ENCODE peak calls at places on chromosome 13, in six cellular contexts. K is IMR-90, A is HCT116, Y is mesenchymal stem cell, T is GM23338, S is neural progenitor cell. O is an unnamed sample.

GRCh38 chr13:29515372-29515771 is 80.1 kb downstream of the SLC7A1 start:
- DNase-seq in S (no peak), Y (no peak), K (no peak), T (no peak), A (no peak), O (no peak)

GRCh38 chr13:52003551-52003950 is 7.7 kb downstream of the ATP7B start:
- DNase-seq in Y (no peak), A (no peak), S (no peak), K (no peak), T (peak; percentile 48), O (peak; percentile 65)

GRCh38 chr13:92436927-92437326 is 789.7 kb upstream of the GPC6 start:
- DNase-seq in S (no peak), Y (no peak), K (no peak), A (no peak), T (peak; percentile 11), O (no peak)

GRCh38 chr13:43879323-43880181 is at the start of the genes CCDC122 and LACC1:
- DNase-seq in S (peak; percentile 90), A (no peak), K (peak; percentile 84), T (peak; percentile 87), Y (peak; percentile 92), O (peak; percentile 98)

GRCh38 chr13:58324130-58324529 is 692.6 kb downstream of the PCDH17 start:
- DNase-seq in S (no peak), T (no peak), A (no peak), Y (peak; percentile 17), K (no peak), O (no peak)

GRCh38 chr13:47433461-47434005 is 536.7 kb upstream of the HTR2A start:
- DNase-seq in T (no peak), A (no peak), S (no peak), Y (peak; percentile 31), K (peak; percentile 65), O (no peak)

GRCh38 chr13:111906306-111906705 is 160.6 kb upstream of the SOX1 start:
- DNase-seq in K (no peak), A (no peak), S (no peak), Y (no peak), T (no peak), O (no peak)

GRCh38 chr13:65499251-65499650 is 1730.9 kb downstream of the PCDH9 start:
- DNase-seq in K (no peak), S (no peak), Y (no peak), T (no peak), A (no peak), O (no peak)

GRCh38 chr13:108018371-108018870 is 196.9 kb downstream of the LIG4 start:
- DNase-seq in A (no peak), Y (no peak), T (no peak), S (no peak), K (no peak), O (no peak)

GRCh38 chr13:40185393-40185792 is 481.0 kb downstream of the FOXO1 start:
- DNase-seq in T (no peak), K (no peak), Y (no peak), S (no peak), A (no peak), O (no peak)

GRCh38 chr13:35747594-35747993 is 271.1 kb upstream of the MAB21L1 start:
- DNase-seq in K (no peak), S (no peak), T (no peak), A (no peak), Y (no peak), O (no peak)

GRCh38 chr13:107770541-107770940 is 444.8 kb downstream of the LIG4 start:
- DNase-seq in T (peak; percentile 24), A (no peak), S (peak; percentile 50), K (no peak), Y (no peak), O (peak; percentile 9)

GRCh38 chr13:114027826-114028225 is 54.0 kb upstream of the C13orf46 start:
- DNase-seq in T (no peak), Y (no peak), A (no peak), S (no peak), K (no peak), O (no peak)

GRCh38 chr13:29886446-29886845 is 36.0 kb upstream of the UBL3 start:
- DNase-seq in T (no peak), A (no peak), K (no peak), S (no peak), Y (no peak), O (no peak)

GRCh38 chr13:46160474-46161066 is 21.4 kb downstream of the LCP1 start:
- DNase-seq in T (peak; percentile 79), K (peak; percentile 54), A (peak; percentile 48), S (peak; percentile 53), Y (peak; percentile 64), O (peak; percentile 95)

GRCh38 chr13:100644328-100644727 is 30.3 kb downstream of the TMTC4 start:
- DNase-seq in T (no peak), K (peak; percentile 37), A (no peak), Y (no peak), S (no peak), O (no peak)

GRCh38 chr13:75910591-75910990 is 274.5 kb downstream of the LMO7 start:
- DNase-seq in K (no peak), S (no peak), T (no peak), A (no peak), Y (no peak), O (no peak)

GRCh38 chr13:109788372-109789195 is 2.2 kb upstream of the IRS2 start:
- DNase-seq in K (no peak), Y (no peak), T (no peak), S (no peak), A (no peak), O (no peak)

GRCh38 chr13:45361596-45362206 is 20.7 kb upstream of the TPT1 start:
- DNase-seq in T (no peak), S (no peak), K (peak; percentile 67), A (peak; percentile 85), Y (no peak), O (peak; percentile 87)

GRCh38 chr13:20131057-20131832 is 29.6 kb downstream of the GJA3 start:
- DNase-seq in S (no peak), K (no peak), A (no peak), Y (no peak), T (no peak), O (no peak)

GRCh38 chr13:72763411-72763810 is 18.3 kb downstream of the DIS3 start:
- DNase-seq in A (no peak), K (no peak), Y (no peak), S (no peak), T (no peak), O (no peak)

GRCh38 chr13:72757792-72758535 is 23.7 kb downstream of the DIS3 start:
- DNase-seq in K (peak; percentile 11), A (no peak), S (no peak), T (no peak), Y (no peak), O (no peak)

DNA sequence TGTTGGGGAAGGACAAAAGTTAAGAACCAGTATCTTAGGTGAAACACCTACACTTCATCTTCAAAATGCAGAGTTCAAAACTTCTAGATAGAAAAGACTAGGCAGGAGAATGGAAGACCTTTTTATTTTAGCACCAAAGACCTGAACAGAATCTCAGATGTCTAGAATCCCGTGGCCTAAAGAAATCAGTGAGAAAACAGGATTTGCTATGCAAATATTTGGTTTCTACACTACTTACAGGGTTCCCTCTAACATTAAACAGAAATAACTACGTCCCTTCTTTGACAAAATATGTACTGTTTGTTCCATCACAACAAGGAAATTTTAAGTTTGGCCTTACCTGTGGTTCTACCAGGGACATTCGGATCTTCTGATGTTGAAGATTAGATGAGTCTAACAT is 21.5 kb downstream of the DIS3 start:
- DNase-seq in A (no peak), T (no peak), K (no peak), S (no peak), Y (no peak), O (no peak)
- H3K4me1 ChIP-seq in A (no peaks in the 10 kb centered on the region), T (no peaks in the 10 kb centered on the region), K (no peaks in the 10 kb centered on the region), S (no peaks in the 10 kb centered on the region), Y (no peaks in the 10 kb centered on the region), O (no peaks in the 10 kb centered on the region)

GRCh38 chr13:97125051-97125809 is 96.9 kb upstream of the MBNL2 start:
- DNase-seq in S (peak; percentile 38), K (peak; percentile 74), Y (peak; percentile 92), A (peak; percentile 75), T (peak; percentile 44), O (no peak)
- H3K4me3 ChIP-seq in S (no peak overlapping the region), K (no peak overlapping the region), Y (peak overlapping the region; percentile 40), A (peak overlapping the region; percentile 19), T (no peak overlapping the region), O (peak overlapping the region; percentile 20)

GRCh38 chr13:73327579-73327978 is 268.8 kb downstream of the KLF5 start:
- DNase-seq in K (no peak), T (no peak), Y (no peak), S (no peak), A (no peak), O (no peak)

GRCh38 chr13:73325351-73326214 is 266.8 kb downstream of the KLF5 start:
- DNase-seq in A (no peak), Y (peak; percentile 11), T (no peak), S (no peak), K (peak; percentile 5), O (no peak)

GRCh38 chr13:73323615-73324014 is 264.8 kb downstream of the KLF5 start:
- DNase-seq in T (no peak), Y (no peak), A (no peak), K (no peak), S (no peak), O (no peak)

GRCh38 chr13:73324842-73325241 is 266.0 kb downstream of the KLF5 start:
- DNase-seq in S (no peak), K (no peak), Y (no peak), A (no peak), T (no peak), O (no peak)

GRCh38 chr13:73326215-73326558 is 267.4 kb downstream of the KLF5 start:
- DNase-seq in K (no peak), Y (no peak), S (no peak), T (no peak), A (no peak), O (no peak)
- H3K4me2 ChIP-seq in K (no peak overlapping the region), Y (no peak overlapping the region), S (no peak overlapping the region), T (no peak overlapping the region), A (peak overlapping the region; percentile 79), O (no peak overlapping the region)

GRCh38 chr13:50229935-50230334 is 214.7 kb downstream of the KCNRG start:
- DNase-seq in K (no peak), Y (no peak), T (no peak), A (no peak), S (no peak), O (peak; percentile 32)

GRCh38 chr13:50230365-50230978 is 215.2 kb downstream of the KCNRG start:
- DNase-seq in K (peak; percentile 53), S (no peak), Y (peak; percentile 82), T (no peak), A (no peak), O (no peak)

GRCh38 chr13:50227356-50227755 is 212.1 kb downstream of the KCNRG start:
- DNase-seq in T (no peak), A (no peak), S (no peak), K (no peak), Y (no peak), O (no peak)

GRCh38 chr13:50226515-50227147 is 211.4 kb downstream of the KCNRG start:
- DNase-seq in Y (no peak), S (no peak), A (no peak), T (no peak), K (no peak), O (no peak)

DNA sequence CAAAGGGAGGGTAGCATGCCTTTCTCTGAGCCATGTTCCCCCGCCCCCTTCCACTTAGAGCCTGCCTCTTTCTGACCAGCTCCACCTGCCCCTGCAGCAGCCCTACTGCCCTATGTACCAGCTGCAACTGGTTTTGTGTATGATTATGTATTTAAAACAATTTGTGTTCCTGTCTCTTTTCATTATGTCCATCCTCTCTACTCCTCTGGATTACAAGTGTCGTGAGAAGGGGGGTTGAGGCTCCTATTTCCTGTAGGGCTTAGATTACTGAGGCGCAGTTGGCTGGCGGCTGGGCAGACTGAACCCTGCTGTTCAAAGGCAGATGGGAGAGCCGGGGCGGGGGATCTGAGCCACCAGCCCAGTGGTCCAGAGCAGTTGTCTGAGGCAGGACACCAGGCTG is 213.3 kb downstream of the KCNRG start:
- DNase-seq in S (no peak), Y (no peak), A (no peak), T (no peak), K (no peak), O (no peak)
- H3K4me1 ChIP-seq in S (peaks cover 6% of the 10 kb centered on the region), Y (no peaks in the 10 kb centered on the region), A (no peaks in the 10 kb centered on the region), T (peaks cover 8% of the 10 kb centered on the region), K (peaks cover 8% of the 10 kb centered on the region), O (peaks cover 27% of the 10 kb centered on the region)